ENCODE peak calls at places on chromosomes 7 and 10, in four cellular contexts. K is astrocyte of the cerebellum, D is RWPE1, E is AG09319. P is an unnamed sample.

GRCh38 chr10:4141471-4141870 is 356.5 kb upstream of the KLF6 start:
- DNase-seq in K (peak), D (no peak), E (no peak), P (no peak)

GRCh38 chr7:87552351-87552750 is 48.3 kb downstream of the ABCB1 start:
- DNase-seq in K (no peak), D (no peak), E (no peak), P (no peak)

GRCh38 chr10:29598861-29599311 is 35.9 kb downstream of the SVIL start:
- DNase-seq in K (peak), D (no peak), E (peak), P (no peak)

GRCh38 chr10:58791137-58791536 is 278.5 kb downstream of the BICC1 start:
- DNase-seq in K (peak), D (peak), E (no peak), P (no peak)

GRCh38 chr10:69491611-69492010 is 40.3 kb downstream of the TSPAN15 start:
- DNase-seq in K (no peak), D (no peak), E (no peak), P (no peak)

GRCh38 chr7:151168787-151169162 is 1.3 kb upstream of the GBX1 start:
- DNase-seq in K (no peak), D (no peak), E (no peak), P (no peak)

GRCh38 chr10:930415-931325 is 835 bp downstream of the LARP4B start:
- DNase-seq in K (no peak), D (peak), E (no peak), P (no peak)

GRCh38 chr10:130459851-130460490 is 323.8 kb downstream of the GLRX3 start:
- DNase-seq in K (no peak), D (no peak), E (no peak), P (no peak)

GRCh38 chr7:7895004-7895650 is 73.5 kb upstream of the GLCCI1 start:
- DNase-seq in K (no peak), D (no peak), E (no peak), P (no peak)

GRCh38 chr7:131747625-131748024 is 191.2 kb upstream of the PODXL start:
- DNase-seq in K (no peak), D (no peak), E (no peak), P (no peak)

GRCh38 chr7:148397056-148397455 is 193.5 kb upstream of the C7orf33 start:
- DNase-seq in K (no peak), D (no peak), E (no peak), P (no peak)

GRCh38 chr7:142759433-142759832 is 10.2 kb downstream of the PRSS1 start:
- DNase-seq in K (no peak), D (no peak), E (no peak), P (no peak)

GRCh38 chr10:43194266-43194665 is 56.0 kb downstream of the CSGALNACT2 start:
- DNase-seq in K (no peak), D (no peak), E (no peak), P (peak)

GRCh38 chr7:98731651-98732050 is 114.6 kb downstream of the NPTX2 start:
- DNase-seq in K (no peak), D (no peak), E (no peak), P (no peak)

GRCh38 chr7:85528581-85528980 is 341.7 kb upstream of the SEMA3D start:
- DNase-seq in K (no peak), D (no peak), E (no peak), P (no peak)

GRCh38 chr10:103854687-103855423 is 521 bp downstream of the SH3PXD2A start:
- DNase-seq in K (no peak), D (peak), E (no peak), P (peak)
- TF ChIP-seq CTCF in K (peak), D (no peak), E (peak), P (peak)

DNA sequence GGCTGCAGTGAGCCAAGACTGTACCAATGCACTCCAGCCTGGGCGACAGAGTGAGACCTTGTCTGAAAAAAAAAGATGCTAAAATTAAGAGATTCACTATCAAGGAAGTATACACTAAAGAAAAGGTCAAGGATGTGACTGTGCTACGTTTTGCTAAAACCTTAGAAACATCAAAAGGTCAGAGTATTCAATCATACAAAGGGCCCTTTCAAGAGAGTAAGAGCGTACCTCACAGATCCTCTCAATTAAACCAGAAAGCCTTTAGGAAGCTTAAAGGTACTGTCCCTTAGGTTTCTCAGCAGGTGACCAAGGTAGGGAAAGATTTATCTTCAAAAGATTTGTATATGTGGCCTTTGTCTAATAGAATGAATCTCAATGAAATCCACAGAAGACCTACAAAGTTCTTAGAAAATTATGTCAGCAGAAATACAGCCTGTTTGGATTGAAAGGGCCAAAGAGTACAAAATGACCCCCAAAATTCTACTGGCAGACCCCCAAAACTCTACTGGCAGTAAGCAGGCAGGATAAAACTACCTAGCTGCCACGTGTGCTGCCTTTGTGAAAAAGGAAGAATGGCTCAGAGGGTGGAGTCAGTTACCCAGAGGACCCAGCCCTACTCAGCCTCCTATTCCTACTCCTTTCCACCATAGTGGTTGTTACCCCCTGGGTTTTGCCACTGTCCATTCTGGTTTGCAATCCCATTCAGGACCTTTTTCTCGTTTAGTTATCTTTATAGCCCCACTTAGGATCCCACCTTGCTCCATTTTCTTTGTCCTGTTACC is 36.7 kb downstream of the ARHGAP19 start:
- DNase-seq in K (no peak), D (no peak), E (no peak), P (no peak)
- TF ChIP-seq CTCF in K (no peak), D (no peak), E (no peak), P (no peak)

GRCh38 chr10:55631071-55631654 is 729.9 kb downstream of the ZWINT start:
- DNase-seq in K (peak), D (peak), E (no peak), P (peak)
- TF ChIP-seq CTCF in K (peak), D (peak), E (no peak), P (peak)

GRCh38 chr7:64889686-64890162 is 13.3 kb upstream of the ZNF273 start:
- DNase-seq in K (no peak), D (no peak), E (no peak), P (no peak)

GRCh38 chr7:64886956-64887545 is 16.0 kb upstream of the ZNF273 start:
- DNase-seq in K (no peak), D (no peak), E (no peak), P (no peak)

GRCh38 chr7:64888561-64888900 is 14.5 kb upstream of the ZNF273 start:
- DNase-seq in K (no peak), D (no peak), E (no peak), P (peak)

GRCh38 chr7:64888901-64889685 is 14.0 kb upstream of the ZNF273 start:
- DNase-seq in K (no peak), D (no peak), E (no peak), P (peak)

DNA sequence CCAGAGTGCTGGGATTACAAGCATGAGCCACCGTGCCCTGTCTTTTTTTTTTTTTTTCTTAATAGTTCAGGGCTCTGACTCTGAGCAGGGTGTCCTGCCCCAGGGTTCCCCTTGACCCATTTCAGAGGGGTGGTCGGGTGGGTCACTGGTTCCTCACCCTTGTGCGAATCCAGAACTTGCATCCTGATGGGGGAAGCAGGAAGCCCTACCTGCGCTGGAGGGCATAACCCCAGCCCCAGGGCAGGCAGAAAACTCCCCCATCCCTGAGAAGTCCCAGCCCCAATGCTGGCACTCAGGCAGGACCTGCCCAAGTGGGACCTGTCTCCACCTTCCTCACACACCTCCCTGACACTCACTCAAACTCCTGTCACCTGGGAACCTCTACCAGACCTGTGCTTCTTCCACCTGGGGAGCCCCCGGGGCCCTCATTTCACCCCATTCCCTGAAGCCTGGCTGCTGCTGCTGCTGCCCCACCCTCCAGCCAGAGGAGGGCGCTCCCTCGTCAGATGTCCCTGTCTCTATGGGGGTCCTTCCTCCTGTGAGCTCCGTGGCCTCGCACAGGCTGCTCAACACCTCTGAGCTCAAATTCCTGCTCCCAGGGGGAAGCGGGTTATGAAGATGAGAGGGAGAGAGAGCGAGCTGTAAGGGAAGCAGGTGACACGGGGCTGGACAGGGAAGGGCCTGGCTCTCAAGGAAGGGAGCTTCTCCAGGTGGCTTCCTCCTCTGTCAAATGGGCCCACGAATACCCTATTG is 15.1 kb upstream of the ZNF273 start:
- DNase-seq in K (no peak), D (no peak), E (no peak), P (peak)
- TF ChIP-seq CTCF in K (peak), D (no peak), E (no peak), P (peak)

GRCh38 chr7:369981-370621 is 80.1 kb downstream of the FOXL3 start:
- DNase-seq in K (no peak), D (peak), E (no peak), P (no peak)
- TF ChIP-seq CTCF in K (no peak), D (no peak), E (no peak), P (no peak)

GRCh38 chr10:123488436-123488835 is 177.7 kb upstream of the GPR26 start:
- DNase-seq in K (no peak), D (no peak), E (no peak), P (no peak)
- TF ChIP-seq CTCF in K (no peak), D (no peak), E (no peak), P (no peak)